ENCODE peak calls at places on chromosomes 5 and 9, in five cellular contexts. One of them, this sample, is unnamed.

GRCh38 chr5:2288968-2289367 is 406.2 kb upstream of the IRX4 start:
- DNase-seq in psoas muscle: no peak
- DNase-seq in Caco-2: no peak
- DNase-seq in PC-3: no peak
- DNase-seq in body of pancreas: no peak
- DNase-seq in this sample: no peak

GRCh38 chr5:982377-983237 is 26.0 kb upstream of the NKD2 start:
- DNase-seq in PC-3: peak
- DNase-seq in body of pancreas: no peak
- DNase-seq in Caco-2: no peak
- DNase-seq in psoas muscle: no peak
- DNase-seq in this sample: no peak

GRCh38 chr5:62720036-62720441 is 141.4 kb downstream of the LRRC70 start:
- DNase-seq in body of pancreas: peak
- DNase-seq in psoas muscle: no peak
- DNase-seq in Caco-2: peak
- DNase-seq in PC-3: peak
- DNase-seq in this sample: no peak

GRCh38 chr5:143721960-143722359 is 90.0 kb upstream of the HMHB1 start:
- DNase-seq in Caco-2: no peak
- DNase-seq in body of pancreas: no peak
- DNase-seq in psoas muscle: no peak
- DNase-seq in PC-3: no peak
- DNase-seq in this sample: no peak

GRCh38 chr5:97501965-97502305 is 318.9 kb upstream of the RIOK2 start:
- DNase-seq in psoas muscle: no peak
- DNase-seq in Caco-2: no peak
- DNase-seq in PC-3: peak
- DNase-seq in body of pancreas: no peak
- DNase-seq in this sample: no peak

GRCh38 chr5:88536146-88536545 is 267.5 kb upstream of the TMEM161B start:
- DNase-seq in body of pancreas: no peak
- DNase-seq in PC-3: peak
- DNase-seq in Caco-2: no peak
- DNase-seq in psoas muscle: no peak
- DNase-seq in this sample: no peak

GRCh38 chr9:87579761-87580626 is 82.3 kb downstream of the DAPK1 start:
- DNase-seq in PC-3: no peak
- DNase-seq in psoas muscle: no peak
- DNase-seq in body of pancreas: no peak
- DNase-seq in Caco-2: no peak
- DNase-seq in this sample: no peak

GRCh38 chr9:27485158-27485557 is 38.9 kb upstream of the IFNK start:
- DNase-seq in Caco-2: no peak
- DNase-seq in body of pancreas: no peak
- DNase-seq in psoas muscle: no peak
- DNase-seq in PC-3: no peak
- DNase-seq in this sample: no peak

GRCh38 chr5:24225051-24225450 is 419.7 kb downstream of the CDH10 start:
- DNase-seq in Caco-2: no peak
- DNase-seq in body of pancreas: no peak
- DNase-seq in PC-3: peak
- DNase-seq in psoas muscle: no peak
- DNase-seq in this sample: no peak

GRCh38 chr9:119841005-119841404 is 471.8 kb upstream of the BRINP1 start:
- DNase-seq in PC-3: no peak
- DNase-seq in psoas muscle: no peak
- DNase-seq in body of pancreas: no peak
- DNase-seq in Caco-2: no peak
- DNase-seq in this sample: no peak

GRCh38 chr5:98786178-98786853 is 12.9 kb downstream of the RGMB start:
- DNase-seq in PC-3: peak
- DNase-seq in body of pancreas: no peak
- DNase-seq in psoas muscle: no peak
- DNase-seq in Caco-2: no peak
- DNase-seq in this sample: no peak

GRCh38 chr5:149402291-149402690 is 23.2 kb upstream of the IL17B start:
- DNase-seq in Caco-2: no peak
- DNase-seq in PC-3: no peak
- DNase-seq in body of pancreas: no peak
- DNase-seq in psoas muscle: no peak
- DNase-seq in this sample: no peak

GRCh38 chr5:179823937-179824744 is 3.4 kb downstream of the SQSTM1 start:
- DNase-seq in Caco-2: no peak
- DNase-seq in psoas muscle: no peak
- DNase-seq in PC-3: no peak
- DNase-seq in body of pancreas: no peak
- DNase-seq in this sample: no peak

GRCh38 chr5:108727639-108728565 is 19.8 kb upstream of the FER start:
- DNase-seq in Caco-2: peak
- DNase-seq in PC-3: peak
- DNase-seq in body of pancreas: peak
- DNase-seq in psoas muscle: peak
- DNase-seq in this sample: peak

GRCh38 chr5:59863777-59864176 is 29.7 kb downstream of the PDE4D start:
- DNase-seq in psoas muscle: no peak
- DNase-seq in Caco-2: no peak
- DNase-seq in PC-3: no peak
- DNase-seq in body of pancreas: no peak
- DNase-seq in this sample: no peak

GRCh38 chr5:175285263-175285662 is 158.7 kb downstream of the DRD1 start:
- DNase-seq in body of pancreas: no peak
- DNase-seq in Caco-2: no peak
- DNase-seq in psoas muscle: no peak
- DNase-seq in PC-3: peak
- DNase-seq in this sample: peak

GRCh38 chr5:169302491-169303118 is 1.7 kb upstream of the SLIT3 start:
- DNase-seq in psoas muscle: peak
- DNase-seq in body of pancreas: peak
- DNase-seq in PC-3: peak
- DNase-seq in Caco-2: peak
- DNase-seq in this sample: peak

GRCh38 chr5:153014194-153014593 is 476.3 kb upstream of the GRIA1 start:
- DNase-seq in Caco-2: no peak
- DNase-seq in PC-3: no peak
- DNase-seq in body of pancreas: no peak
- DNase-seq in psoas muscle: no peak
- DNase-seq in this sample: no peak

GRCh38 chr9:6592231-6592630 is 53.3 kb downstream of the GLDC start:
- DNase-seq in body of pancreas: no peak
- DNase-seq in psoas muscle: no peak
- DNase-seq in PC-3: no peak
- DNase-seq in Caco-2: peak
- DNase-seq in this sample: no peak
- H3K4me3 ChIP-seq in body of pancreas: no peak
- H3K4me3 ChIP-seq in psoas muscle: no peak
- H3K4me3 ChIP-seq in PC-3: no peak
- H3K4me3 ChIP-seq in Caco-2: no peak
- H3K4me3 ChIP-seq in this sample: no peak

DNA sequence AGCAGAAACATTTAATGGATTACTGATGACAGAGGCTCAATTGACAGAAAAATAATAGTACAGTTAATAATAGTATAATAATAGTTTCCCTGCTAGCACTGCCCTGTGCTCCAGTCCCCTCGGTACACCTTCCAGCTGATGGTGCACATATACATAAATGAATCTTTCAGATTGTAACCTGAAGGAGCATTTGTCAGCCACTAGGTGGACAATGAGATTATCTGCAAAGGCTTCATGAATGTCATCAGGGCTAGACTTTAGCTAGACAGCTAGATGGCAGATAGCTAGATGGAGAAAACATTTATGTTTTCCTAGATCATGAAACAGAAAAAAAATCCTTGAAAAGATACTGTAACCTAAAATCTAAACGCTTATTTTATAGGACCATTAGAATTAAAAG is 304.4 kb upstream of the SMC2 start:
- DNase-seq in Caco-2: no peak
- DNase-seq in psoas muscle: no peak
- DNase-seq in PC-3: peak
- DNase-seq in body of pancreas: no peak
- DNase-seq in this sample: no peak
- TF ChIP-seq CTCF in Caco-2: peak
- TF ChIP-seq CTCF in psoas muscle: peak
- TF ChIP-seq CTCF in PC-3: peak
- TF ChIP-seq CTCF in body of pancreas: no peak
- TF ChIP-seq CTCF in this sample: no peak

GRCh38 chr9:134947265-134947955 is 29.7 kb upstream of the FCN1 start:
- DNase-seq in psoas muscle: no peak
- DNase-seq in body of pancreas: no peak
- DNase-seq in Caco-2: no peak
- DNase-seq in PC-3: no peak
- DNase-seq in this sample: no peak
- H3K4me3 ChIP-seq in psoas muscle: no peak
- H3K4me3 ChIP-seq in body of pancreas: no peak
- H3K4me3 ChIP-seq in Caco-2: no peak
- H3K4me3 ChIP-seq in PC-3: no peak
- H3K4me3 ChIP-seq in this sample: no peak

DNA sequence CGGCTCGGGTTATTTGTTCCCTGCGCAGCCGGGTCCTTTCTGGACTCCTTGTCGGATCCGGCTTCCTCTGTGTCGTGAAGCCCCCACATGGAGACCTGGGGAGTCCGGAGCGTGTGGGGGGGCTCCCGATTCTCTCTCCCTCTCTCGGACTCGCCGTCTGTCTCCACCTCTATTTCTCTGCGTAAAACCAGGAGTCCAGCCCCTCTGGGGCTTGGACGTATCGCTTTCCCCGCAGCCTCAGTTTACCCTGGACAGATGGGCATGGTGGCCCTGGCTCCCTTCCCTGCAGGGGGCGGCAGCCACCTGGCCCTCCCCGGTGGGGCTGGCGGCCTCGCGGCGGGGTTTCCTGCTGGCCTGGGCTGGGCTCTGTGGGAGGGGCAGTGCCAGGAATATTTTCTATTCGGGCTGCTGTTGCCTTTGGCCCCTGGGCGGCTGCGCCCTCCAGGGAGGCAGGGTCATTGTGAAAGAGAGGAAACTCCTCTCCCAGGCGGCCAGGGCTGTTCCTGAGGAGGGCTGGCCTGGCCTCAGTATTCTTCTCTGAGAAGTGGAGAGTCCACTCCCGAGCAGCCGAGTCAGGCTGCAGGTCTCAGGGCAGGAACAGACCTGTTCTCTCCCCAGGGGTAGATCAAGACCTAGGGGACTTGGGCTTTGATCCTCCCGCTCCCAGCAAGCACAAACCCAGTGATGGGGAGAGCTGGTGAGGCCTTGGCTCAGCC is 665 bp downstream of the ASS1 start:
- DNase-seq in Caco-2: peak
- DNase-seq in body of pancreas: peak
- DNase-seq in PC-3: peak
- DNase-seq in psoas muscle: peak
- DNase-seq in this sample: no peak
- TF ChIP-seq CTCF in Caco-2: peak
- TF ChIP-seq CTCF in body of pancreas: no peak
- TF ChIP-seq CTCF in PC-3: no peak
- TF ChIP-seq CTCF in psoas muscle: no peak
- TF ChIP-seq CTCF in this sample: no peak

GRCh38 chr9:83062011-83062652 is 810 bp downstream of the RASEF start:
- DNase-seq in Caco-2: no peak
- DNase-seq in psoas muscle: no peak
- DNase-seq in body of pancreas: peak
- DNase-seq in PC-3: peak
- DNase-seq in this sample: no peak
- H3K4me3 ChIP-seq in Caco-2: peak
- H3K4me3 ChIP-seq in psoas muscle: peak
- H3K4me3 ChIP-seq in body of pancreas: peak
- H3K4me3 ChIP-seq in PC-3: peak
- H3K4me3 ChIP-seq in this sample: peak

GRCh38 chr5:129096382-129096991 is 1.9 kb downstream of the ISOC1 start:
- DNase-seq in body of pancreas: no peak
- DNase-seq in PC-3: peak
- DNase-seq in psoas muscle: no peak
- DNase-seq in Caco-2: no peak
- DNase-seq in this sample: no peak
- TF ChIP-seq CTCF in body of pancreas: no peak
- TF ChIP-seq CTCF in PC-3: peak
- TF ChIP-seq CTCF in psoas muscle: no peak
- TF ChIP-seq CTCF in Caco-2: no peak
- TF ChIP-seq CTCF in this sample: no peak

GRCh38 chr9:126472446-126472845 is 141.3 kb upstream of the LMX1B start:
- DNase-seq in Caco-2: no peak
- DNase-seq in psoas muscle: no peak
- DNase-seq in PC-3: no peak
- DNase-seq in body of pancreas: no peak
- DNase-seq in this sample: no peak
- H3K4me3 ChIP-seq in Caco-2: no peak
- H3K4me3 ChIP-seq in psoas muscle: no peak
- H3K4me3 ChIP-seq in PC-3: no peak
- H3K4me3 ChIP-seq in body of pancreas: no peak
- H3K4me3 ChIP-seq in this sample: no peak

GRCh38 chr5:5296061-5296460 is 126.4 kb upstream of the ICE1 start:
- DNase-seq in Caco-2: no peak
- DNase-seq in PC-3: no peak
- DNase-seq in body of pancreas: no peak
- DNase-seq in psoas muscle: no peak
- DNase-seq in this sample: no peak
- TF ChIP-seq CTCF in Caco-2: no peak
- TF ChIP-seq CTCF in PC-3: no peak
- TF ChIP-seq CTCF in body of pancreas: no peak
- TF ChIP-seq CTCF in psoas muscle: no peak
- TF ChIP-seq CTCF in this sample: no peak

DNA sequence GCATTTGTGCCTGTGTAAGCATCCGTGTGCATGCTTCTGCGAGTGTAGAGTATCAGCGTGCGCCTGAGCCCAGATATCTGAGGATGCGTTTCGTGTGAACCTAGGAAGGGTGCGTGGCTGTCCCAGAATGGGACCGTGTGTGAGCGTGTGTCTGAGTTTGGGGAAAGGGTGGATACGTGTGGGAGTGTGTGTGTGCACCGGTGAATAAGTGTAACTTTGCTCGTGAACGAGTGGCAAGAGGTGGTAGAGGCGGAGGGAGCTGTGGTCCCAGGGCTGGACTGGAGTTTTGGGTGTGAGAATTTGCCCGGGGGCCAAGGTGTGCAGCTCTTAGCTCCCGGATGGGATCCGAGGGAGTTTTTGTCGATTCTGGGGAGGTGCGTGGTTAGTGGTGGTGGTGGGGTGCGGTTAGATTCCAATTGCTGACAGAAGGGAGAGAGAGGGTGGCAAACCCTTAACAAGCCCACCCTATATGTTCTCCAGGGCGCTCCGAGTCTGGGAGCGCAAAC is 687 bp upstream of the COL27A1 start:
- DNase-seq in psoas muscle: no peak
- DNase-seq in Caco-2: no peak
- DNase-seq in body of pancreas: no peak
- DNase-seq in PC-3: no peak
- DNase-seq in this sample: no peak
- H3K4me3 ChIP-seq in psoas muscle: peak
- H3K4me3 ChIP-seq in Caco-2: peak
- H3K4me3 ChIP-seq in body of pancreas: no peak
- H3K4me3 ChIP-seq in PC-3: peak
- H3K4me3 ChIP-seq in this sample: peak